ENCODE peak calls at places on chromosomes 7 and 10, in eight cellular contexts. R is AG04450, A is ovary, O is breast epithelium, P is uterus, K is tibial artery, T is heart right ventricle, L is heart left ventricle. J is an unnamed sample.

GRCh38 chr7:37732253-37732652 is 48.7 kb downstream of the GPR141 start:
- DNase-seq in O (no peak), T (peak; percentile 32), P (peak; percentile 38), R (no peak), L (peak; percentile 26), K (peak; percentile 61), A (no peak), J (no peak)

GRCh38 chr10:201328-201771 is 66.1 kb downstream of the ZMYND11 start:
- DNase-seq in R (no peak), A (no peak), P (no peak), T (no peak), K (no peak), L (no peak), O (no peak), J (no peak)

GRCh38 chr10:100962346-100963080 is 6.8 kb upstream of the SEMA4G start:
- DNase-seq in L (no peak), K (no peak), A (no peak), O (no peak), T (no peak), P (no peak), R (no peak), J (no peak)

GRCh38 chr7:104950754-104951153 is 63.3 kb upstream of the KMT2E start:
- DNase-seq in L (no peak), O (no peak), K (no peak), A (no peak), P (no peak), R (no peak), T (no peak), J (no peak)

GRCh38 chr7:131843862-131844261 is 287.4 kb upstream of the PODXL start:
- DNase-seq in T (peak; percentile 17), L (no peak), K (no peak), O (no peak), R (no peak), P (no peak), A (no peak), J (no peak)

GRCh38 chr10:123117644-123118409 is 17.9 kb upstream of the HMX3 start:
- DNase-seq in P (no peak), K (no peak), L (no peak), A (no peak), O (no peak), R (no peak), T (no peak), J (no peak)

GRCh38 chr10:71694567-71694968 is 25.0 kb downstream of the C10orf105 start:
- DNase-seq in R (no peak), O (no peak), L (peak; percentile 65), A (no peak), P (no peak), T (peak; percentile 64), K (peak; percentile 46), J (no peak)

GRCh38 chr7:130047801-130048200 is 3.4 kb downstream of the ZC3HC1 start:
- DNase-seq in K (no peak), L (no peak), A (no peak), P (no peak), T (no peak), O (no peak), R (no peak), J (no peak)

GRCh38 chr7:66050990-66051424 is 24.6 kb upstream of the ASL start:
- DNase-seq in R (peak; percentile 84), K (no peak), A (no peak), L (no peak), T (peak; percentile 8), P (no peak), O (peak; percentile 26), J (peak; percentile 68)

GRCh38 chr10:91799580-91799975 is 1.4 kb downstream of the TNKS2 start:
- DNase-seq in P (no peak), T (no peak), K (no peak), A (no peak), L (no peak), O (no peak), R (no peak), J (peak; percentile 68)

GRCh38 chr7:125848157-125848556 is 918.5 kb upstream of the POT1 start:
- DNase-seq in K (no peak), P (no peak), L (no peak), O (no peak), A (no peak), R (no peak), T (no peak), J (no peak)

GRCh38 chr7:27161214-27161720 is 4.1 kb downstream of the HOXA9 start:
- DNase-seq in K (peak; percentile 69), A (no peak), L (no peak), P (peak; percentile 30), R (no peak), T (no peak), O (no peak), J (no peak)

GRCh38 chr7:37592366-37592765 is 91.2 kb upstream of the GPR141 start:
- DNase-seq in P (no peak), T (no peak), R (no peak), A (no peak), L (no peak), O (no peak), K (no peak), J (no peak)

GRCh38 chr7:2314209-2314955 is at the start of gene SNX8:
- DNase-seq in P (peak; percentile 92), T (peak; percentile 89), O (peak; percentile 82), A (peak; percentile 96), R (peak; percentile 57), L (peak; percentile 91), K (peak; percentile 77), J (peak; percentile 98)
- H3K27ac ChIP-seq in P (peak within 1 kb of the TSS; percentile 71), T (peak within 1 kb of the TSS; percentile 76), O (peak within 1 kb of the TSS; percentile 89), A (peak within 1 kb of the TSS; percentile 49), R (no peak within 1 kb of the TSS), L (peak within 1 kb of the TSS; percentile 86), K (peak within 1 kb of the TSS; percentile 77), J (peak within 1 kb of the TSS; percentile 77)

GRCh38 chr10:78372806-78373205 is 339.1 kb downstream of the RPS24 start:
- DNase-seq in L (no peak), A (no peak), P (no peak), K (no peak), T (no peak), R (no peak), O (no peak), J (no peak)

GRCh38 chr10:78378192-78378591 is 344.5 kb downstream of the RPS24 start:
- DNase-seq in R (no peak), L (no peak), P (no peak), K (no peak), T (no peak), A (no peak), O (no peak), J (no peak)

GRCh38 chr10:78374331-78375028 is 340.8 kb downstream of the RPS24 start:
- DNase-seq in K (no peak), T (no peak), L (no peak), P (no peak), O (no peak), A (no peak), R (no peak), J (no peak)

GRCh38 chr10:78377362-78377761 is 343.7 kb downstream of the RPS24 start:
- DNase-seq in R (no peak), O (no peak), P (no peak), A (no peak), K (no peak), T (no peak), L (no peak), J (no peak)

DNA sequence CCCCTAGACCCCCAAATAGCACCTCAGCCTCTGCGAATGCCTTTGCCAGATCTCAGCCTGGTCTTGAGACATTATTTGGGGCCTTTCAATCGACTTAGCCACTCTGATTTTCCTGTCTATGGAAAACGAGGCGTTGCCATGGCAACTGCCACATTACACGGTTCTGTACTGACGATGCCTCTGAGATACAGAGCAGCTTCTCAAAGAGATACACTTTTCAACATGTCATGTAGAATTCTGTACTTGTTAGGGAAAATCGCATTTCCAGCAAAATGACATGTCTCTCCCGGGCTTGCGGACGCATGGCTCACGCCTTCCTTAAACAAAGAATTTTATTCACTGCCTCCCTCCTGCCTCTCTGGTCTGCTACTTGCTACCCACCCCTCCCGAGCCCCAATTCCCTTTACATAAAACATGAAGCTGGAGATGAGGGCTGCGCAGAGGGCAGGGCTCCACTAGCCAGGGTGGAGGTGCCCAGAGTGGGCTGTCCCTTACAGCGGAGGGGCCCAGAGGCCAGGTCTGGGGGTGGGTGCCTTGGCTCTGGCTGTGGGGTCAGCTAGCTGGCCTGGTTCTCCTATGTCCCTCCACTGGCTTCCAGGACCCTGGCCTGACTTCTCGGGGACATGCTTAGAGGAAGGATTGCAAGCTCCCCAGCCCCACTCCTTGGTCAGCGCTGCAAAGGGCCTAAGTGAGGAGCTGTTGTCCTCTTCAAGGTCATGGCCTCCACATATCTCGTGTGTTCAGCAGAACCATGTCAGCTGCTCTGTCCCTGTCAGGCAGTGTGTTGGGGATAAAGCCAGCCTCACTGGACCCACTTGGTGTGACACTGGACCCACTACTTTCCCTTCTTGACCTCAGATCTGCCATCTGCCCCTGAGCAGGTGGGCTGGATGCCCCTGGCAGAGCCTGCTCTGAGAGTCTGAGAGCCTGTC is 342.5 kb downstream of the RPS24 start:
- DNase-seq in P (no peak), A (no peak), O (no peak), T (no peak), K (no peak), R (no peak), L (no peak), J (no peak)
- H3K27ac ChIP-seq in P (no peak overlapping the region), A (no peak overlapping the region), O (no peak overlapping the region), T (no peak overlapping the region), K (no peak overlapping the region), R (no peak overlapping the region), L (no peak overlapping the region), J (no peak overlapping the region)

GRCh38 chr7:6577369-6578113 is at the start of gene ZDHHC4:
- DNase-seq in O (peak; percentile 53), R (peak; percentile 61), K (peak; percentile 82), L (peak; percentile 92), T (peak; percentile 89), A (peak; percentile 89), P (peak; percentile 88), J (peak; percentile 97)

GRCh38 chr7:6575246-6576023 is 1.8 kb upstream of the ZDHHC4 start:
- DNase-seq in P (no peak), R (no peak), A (peak; percentile 34), L (no peak), K (no peak), O (no peak), T (no peak), J (no peak)

GRCh38 chr7:6579446-6579845 is 2.2 kb downstream of the ZDHHC4 start:
- DNase-seq in O (no peak), R (no peak), T (no peak), A (no peak), P (no peak), L (no peak), K (no peak), J (no peak)

GRCh38 chr7:6576024-6576866 is 1.0 kb upstream of the ZDHHC4 start:
- DNase-seq in R (no peak), K (no peak), O (no peak), A (peak; percentile 40), L (no peak), P (no peak), T (no peak), J (no peak)

GRCh38 chr7:6578114-6579084 is 1.1 kb downstream of the ZDHHC4 start:
- DNase-seq in P (no peak), R (no peak), K (no peak), O (no peak), T (no peak), L (no peak), A (no peak), J (no peak)
- H3K27ac ChIP-seq in P (peak overlapping the region; percentile 88), R (no peak overlapping the region), K (peak overlapping the region; percentile 96), O (peak overlapping the region; percentile 95), T (peak overlapping the region; percentile 97), L (peak overlapping the region; percentile 98), A (peak overlapping the region; percentile 80), J (peak overlapping the region; percentile 87)

DNA sequence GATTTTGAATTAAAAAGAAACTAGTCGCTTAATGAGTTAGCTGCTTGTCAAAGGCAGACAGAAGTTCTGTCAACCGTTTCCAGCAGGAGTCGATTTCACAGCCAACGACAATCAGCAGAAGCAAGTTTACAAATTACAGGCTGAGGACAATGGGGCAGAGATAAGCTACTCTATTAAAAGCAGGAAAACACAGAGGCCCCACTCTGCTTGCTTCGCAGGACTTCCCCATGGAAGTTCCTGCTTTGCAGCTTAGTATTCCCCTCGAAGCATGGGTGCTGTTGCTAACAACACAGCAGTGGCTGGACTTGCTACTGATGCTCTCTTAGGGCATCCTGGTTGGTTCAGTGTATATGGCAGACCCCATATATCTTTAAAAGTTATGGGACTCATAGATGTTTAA is 50.8 kb upstream of the KLF6 start:
- DNase-seq in L (no peak), T (peak; percentile 38), O (no peak), A (no peak), K (no peak), P (no peak), R (no peak), J (no peak)
- H3K27ac ChIP-seq in L (no peak overlapping the region), T (no peak overlapping the region), O (no peak overlapping the region), A (no peak overlapping the region), K (no peak overlapping the region), P (no peak overlapping the region), R (no peak overlapping the region), J (no peak overlapping the region)